ENCODE peak calls at places on chromosomes 3 and 15, in seven cellular contexts. O is C1 segment of cervical spinal cord; V is activated gamma-delta T cell treated with anti-CD3 and anti-CD28 coated beads, Interleukin-2, amount 50 U/mL, for 16 hours; F is activated T-cell treated with anti-CD3 and anti-CD28 coated beads, Interleukin-2, amount 50 U/mL, for 72 hours; J is HAP-1; B is GM23338; H is astrocyte of the spinal cord. L is an unnamed sample.
A peak's percentile ranks its signal among the peaks of the same experiment; 100 is the strongest.

GRCh38 chr3:10238330-10238995 is 9.8 kb upstream of the TATDN2 start:
- DNase-seq in O (no peak), V (peak; percentile 25), F (peak; percentile 48), J (no peak), B (no peak), H (no peak), L (no peak)

GRCh38 chr3:188294823-188295487 is 141.0 kb downstream of the LPP start:
- DNase-seq in O (no peak), V (no peak), F (no peak), J (peak; percentile 61), B (no peak), H (peak; percentile 96), L (peak; percentile 96)

GRCh38 chr15:85778107-85778776 is 16.5 kb downstream of the KLHL25 start:
- DNase-seq in O (no peak), V (no peak), F (no peak), J (no peak), B (no peak), H (no peak), L (no peak)

GRCh38 chr3:48709051-48709461 is 8.0 kb downstream of the IP6K2 start:
- DNase-seq in O (no peak), V (no peak), F (no peak), J (no peak), B (no peak), H (no peak), L (peak; percentile 32)

GRCh38 chr15:41465822-41466421 is 27.8 kb upstream of the ITPKA start:
- DNase-seq in O (no peak), V (no peak), F (no peak), J (peak; percentile 45), B (peak; percentile 57), H (peak; percentile 69), L (peak; percentile 64)

GRCh38 chr3:141125351-141125750 is 74.2 kb downstream of the SPSB4 start:
- DNase-seq in O (no peak), V (no peak), F (no peak), J (no peak), B (no peak), H (no peak), L (no peak)

GRCh38 chr15:62607643-62608042 is 434.9 kb upstream of the TPM1 start:
- DNase-seq in O (no peak), V (no peak), F (no peak), J (no peak), B (no peak), H (peak; percentile 60), L (peak; percentile 45)

GRCh38 chr3:41148901-41149300 is 50.4 kb upstream of the CTNNB1 start:
- DNase-seq in O (no peak), V (no peak), F (no peak), J (no peak), B (no peak), H (no peak), L (peak; percentile 15)

GRCh38 chr15:78763111-78763795 is 48.0 kb downstream of the ADAMTS7 start:
- DNase-seq in O (no peak), V (no peak), F (no peak), J (no peak), B (no peak), H (no peak), L (no peak)

GRCh38 chr15:86382341-86382740 is 302.7 kb downstream of the AGBL1 start:
- DNase-seq in O (no peak), V (no peak), F (no peak), J (no peak), B (no peak), H (no peak), L (no peak)

GRCh38 chr3:133130168-133130567 is 92.0 kb downstream of the TMEM108 start:
- DNase-seq in O (no peak), V (no peak), F (no peak), J (no peak), B (no peak), H (peak; percentile 63), L (peak; percentile 53)